ENCODE peak calls at places on chromosomes 3 and 15, in five cellular contexts. One of them, this sample, is unnamed.

GRCh38 chr3:174002543-174002942 is 605.0 kb downstream of the NLGN1 start:
- DNase-seq in EL: peak; percentile 26
- DNase-seq in PC-3: peak; percentile 50
- DNase-seq in stimulated activated CD4-positive, alpha-beta T cell treated with anti-CD3 and anti-CD28 coated beads, Interleukin-15, amount 100 ng/mL, for 1 hour: no peak
- DNase-seq in NCI-H1105 treated with DMSO at 0.1 percent for 48 hours: no peak
- DNase-seq in this sample: no peak

GRCh38 chr15:69060744-69061143 is 46.2 kb downstream of the NOX5 start:
- DNase-seq in EL: no peak
- DNase-seq in PC-3: peak; percentile 45
- DNase-seq in stimulated activated CD4-positive, alpha-beta T cell treated with anti-CD3 and anti-CD28 coated beads, Interleukin-15, amount 100 ng/mL, for 1 hour: no peak
- DNase-seq in NCI-H1105 treated with DMSO at 0.1 percent for 48 hours: no peak
- DNase-seq in this sample: no peak

GRCh38 chr15:67042490-67043181 is 22.8 kb upstream of the SMAD3 start:
- DNase-seq in EL: peak; percentile 62
- DNase-seq in PC-3: no peak
- DNase-seq in stimulated activated CD4-positive, alpha-beta T cell treated with anti-CD3 and anti-CD28 coated beads, Interleukin-15, amount 100 ng/mL, for 1 hour: no peak
- DNase-seq in NCI-H1105 treated with DMSO at 0.1 percent for 48 hours: no peak
- DNase-seq in this sample: no peak

GRCh38 chr3:58659051-58659675 is 7.4 kb downstream of the FAM3D start:
- DNase-seq in EL: peak; percentile 48
- DNase-seq in PC-3: peak; percentile 68
- DNase-seq in stimulated activated CD4-positive, alpha-beta T cell treated with anti-CD3 and anti-CD28 coated beads, Interleukin-15, amount 100 ng/mL, for 1 hour: no peak
- DNase-seq in NCI-H1105 treated with DMSO at 0.1 percent for 48 hours: no peak
- DNase-seq in this sample: no peak

GRCh38 chr3:178986456-178986855 is 85.2 kb downstream of the ZMAT3 start:
- DNase-seq in EL: no peak
- DNase-seq in PC-3: no peak
- DNase-seq in stimulated activated CD4-positive, alpha-beta T cell treated with anti-CD3 and anti-CD28 coated beads, Interleukin-15, amount 100 ng/mL, for 1 hour: no peak
- DNase-seq in NCI-H1105 treated with DMSO at 0.1 percent for 48 hours: no peak
- DNase-seq in this sample: no peak

GRCh38 chr3:148990211-148990610 is 1.1 kb upstream of the GYG1 start:
- DNase-seq in EL: no peak
- DNase-seq in PC-3: no peak
- DNase-seq in stimulated activated CD4-positive, alpha-beta T cell treated with anti-CD3 and anti-CD28 coated beads, Interleukin-15, amount 100 ng/mL, for 1 hour: no peak
- DNase-seq in NCI-H1105 treated with DMSO at 0.1 percent for 48 hours: no peak
- DNase-seq in this sample: no peak

GRCh38 chr3:142779591-142779990 is 55.8 kb downstream of the TRPC1 start:
- DNase-seq in EL: peak; percentile 13
- DNase-seq in PC-3: peak; percentile 10
- DNase-seq in stimulated activated CD4-positive, alpha-beta T cell treated with anti-CD3 and anti-CD28 coated beads, Interleukin-15, amount 100 ng/mL, for 1 hour: no peak
- DNase-seq in NCI-H1105 treated with DMSO at 0.1 percent for 48 hours: no peak
- DNase-seq in this sample: no peak

GRCh38 chr3:118945834-118946233 is 88.8 kb downstream of the IGSF11 start:
- DNase-seq in EL: no peak
- DNase-seq in PC-3: no peak
- DNase-seq in stimulated activated CD4-positive, alpha-beta T cell treated with anti-CD3 and anti-CD28 coated beads, Interleukin-15, amount 100 ng/mL, for 1 hour: no peak
- DNase-seq in NCI-H1105 treated with DMSO at 0.1 percent for 48 hours: no peak
- DNase-seq in this sample: no peak

GRCh38 chr3:25292604-25293003 is 135.5 kb upstream of the RARB start:
- DNase-seq in EL: no peak
- DNase-seq in PC-3: no peak
- DNase-seq in stimulated activated CD4-positive, alpha-beta T cell treated with anti-CD3 and anti-CD28 coated beads, Interleukin-15, amount 100 ng/mL, for 1 hour: no peak
- DNase-seq in NCI-H1105 treated with DMSO at 0.1 percent for 48 hours: no peak
- DNase-seq in this sample: no peak

GRCh38 chr3:41202834-41203345 is 3.6 kb downstream of the CTNNB1 start:
- DNase-seq in EL: peak; percentile 64
- DNase-seq in PC-3: peak; percentile 70
- DNase-seq in stimulated activated CD4-positive, alpha-beta T cell treated with anti-CD3 and anti-CD28 coated beads, Interleukin-15, amount 100 ng/mL, for 1 hour: no peak
- DNase-seq in NCI-H1105 treated with DMSO at 0.1 percent for 48 hours: peak; percentile 5
- DNase-seq in this sample: no peak

GRCh38 chr15:65044724-65045481 is at the start of gene SLC51B:
- DNase-seq in EL: no peak
- DNase-seq in PC-3: no peak
- DNase-seq in stimulated activated CD4-positive, alpha-beta T cell treated with anti-CD3 and anti-CD28 coated beads, Interleukin-15, amount 100 ng/mL, for 1 hour: no peak
- DNase-seq in NCI-H1105 treated with DMSO at 0.1 percent for 48 hours: no peak
- DNase-seq in this sample: no peak

GRCh38 chr3:194905696-194906095 is 220.0 kb downstream of the FAM43A start:
- DNase-seq in EL: peak; percentile 29
- DNase-seq in PC-3: peak; percentile 41
- DNase-seq in stimulated activated CD4-positive, alpha-beta T cell treated with anti-CD3 and anti-CD28 coated beads, Interleukin-15, amount 100 ng/mL, for 1 hour: no peak
- DNase-seq in NCI-H1105 treated with DMSO at 0.1 percent for 48 hours: no peak
- DNase-seq in this sample: no peak

GRCh38 chr3:30130391-30130790 is 476.0 kb upstream of the TGFBR2 start:
- DNase-seq in EL: no peak
- DNase-seq in PC-3: no peak
- DNase-seq in stimulated activated CD4-positive, alpha-beta T cell treated with anti-CD3 and anti-CD28 coated beads, Interleukin-15, amount 100 ng/mL, for 1 hour: no peak
- DNase-seq in NCI-H1105 treated with DMSO at 0.1 percent for 48 hours: no peak
- DNase-seq in this sample: no peak

GRCh38 chr3:27554706-27555105 is 70.5 kb upstream of the SLC4A7 start:
- DNase-seq in EL: peak; percentile 43
- DNase-seq in PC-3: no peak
- DNase-seq in stimulated activated CD4-positive, alpha-beta T cell treated with anti-CD3 and anti-CD28 coated beads, Interleukin-15, amount 100 ng/mL, for 1 hour: no peak
- DNase-seq in NCI-H1105 treated with DMSO at 0.1 percent for 48 hours: no peak
- DNase-seq in this sample: no peak

GRCh38 chr3:185060655-185061054 is 92.2 kb downstream of the C3orf70 start:
- DNase-seq in EL: no peak
- DNase-seq in PC-3: no peak
- DNase-seq in stimulated activated CD4-positive, alpha-beta T cell treated with anti-CD3 and anti-CD28 coated beads, Interleukin-15, amount 100 ng/mL, for 1 hour: no peak
- DNase-seq in NCI-H1105 treated with DMSO at 0.1 percent for 48 hours: no peak
- DNase-seq in this sample: no peak

GRCh38 chr3:150970665-150971327 is 1.7 kb downstream of the CLRN1 start:
- DNase-seq in EL: peak; percentile 75
- DNase-seq in PC-3: peak; percentile 76
- DNase-seq in stimulated activated CD4-positive, alpha-beta T cell treated with anti-CD3 and anti-CD28 coated beads, Interleukin-15, amount 100 ng/mL, for 1 hour: no peak
- DNase-seq in NCI-H1105 treated with DMSO at 0.1 percent for 48 hours: no peak
- DNase-seq in this sample: no peak

GRCh38 chr3:57164217-57164605 is 942 bp downstream of the IL17RD start:
- DNase-seq in EL: peak; percentile 31
- DNase-seq in PC-3: no peak
- DNase-seq in stimulated activated CD4-positive, alpha-beta T cell treated with anti-CD3 and anti-CD28 coated beads, Interleukin-15, amount 100 ng/mL, for 1 hour: no peak
- DNase-seq in NCI-H1105 treated with DMSO at 0.1 percent for 48 hours: no peak
- DNase-seq in this sample: no peak

GRCh38 chr15:92617197-92618037 is 38.2 kb downstream of the FAM174B start:
- DNase-seq in EL: no peak
- DNase-seq in PC-3: peak; percentile 77
- DNase-seq in stimulated activated CD4-positive, alpha-beta T cell treated with anti-CD3 and anti-CD28 coated beads, Interleukin-15, amount 100 ng/mL, for 1 hour: no peak
- DNase-seq in NCI-H1105 treated with DMSO at 0.1 percent for 48 hours: no peak
- DNase-seq in this sample: peak; percentile 21

GRCh38 chr3:33426630-33427341 is 13.4 kb downstream of the UBP1 start:
- DNase-seq in EL: no peak
- DNase-seq in PC-3: peak; percentile 61
- DNase-seq in stimulated activated CD4-positive, alpha-beta T cell treated with anti-CD3 and anti-CD28 coated beads, Interleukin-15, amount 100 ng/mL, for 1 hour: no peak
- DNase-seq in NCI-H1105 treated with DMSO at 0.1 percent for 48 hours: no peak
- DNase-seq in this sample: no peak

This sample was measured in occipital lobe.